ENCODE peak calls at places on chromosome 14, in eight cellular contexts. O, W, K, C, A, Z, I and B are unnamed samples.

GRCh38 chr14:89927466-89927865 is 27.1 kb downstream of the EFCAB11 start:
- DNase-seq in I (no peak), O (no peak), K (no peak), W (no peak), Z (no peak), C (no peak), A (no peak), B (no peak)

GRCh38 chr14:57492859-57493258 is 798 bp downstream of the CCDC198 start:
- DNase-seq in O (peak; percentile 36), I (peak; percentile 45), K (no peak), W (no peak), Z (no peak), A (peak; percentile 76), C (no peak), B (no peak)

GRCh38 chr14:32697114-32697513 is 241.6 kb upstream of the NPAS3 start:
- DNase-seq in O (no peak), W (no peak), I (no peak), Z (no peak), A (no peak), K (no peak), C (no peak), B (no peak)

GRCh38 chr14:73754911-73755360 is 40.8 kb upstream of the PNMA1 start:
- DNase-seq in C (no peak), Z (no peak), A (peak; percentile 64), I (peak; percentile 54), O (no peak), K (no peak), W (no peak), B (no peak)

GRCh38 chr14:71005076-71005475 is 97.8 kb downstream of the PCNX1 start:
- DNase-seq in I (no peak), C (no peak), Z (no peak), A (no peak), W (no peak), O (no peak), K (no peak), B (no peak)

GRCh38 chr14:22664261-22664660 is 20.1 kb upstream of the OR6J1 start:
- DNase-seq in O (no peak), W (no peak), I (no peak), C (no peak), A (no peak), K (no peak), Z (no peak), B (peak; percentile 8)

GRCh38 chr14:52076334-52076733 is 7.5 kb upstream of the NID2 start:
- DNase-seq in A (peak; percentile 68), W (no peak), C (no peak), I (peak; percentile 66), Z (no peak), K (peak; percentile 84), O (no peak), B (no peak)

GRCh38 chr14:32313977-32314376 is 15.1 kb upstream of the AKAP6 start:
- DNase-seq in K (no peak), Z (no peak), A (no peak), W (no peak), C (no peak), O (no peak), I (no peak), B (no peak)

GRCh38 chr14:96409701-96410100 is 17.8 kb downstream of the AK7 start:
- DNase-seq in A (no peak), O (no peak), W (no peak), C (no peak), Z (no peak), K (no peak), I (no peak), B (no peak)

GRCh38 chr14:51155331-51155730 is 60.4 kb upstream of the TRIM9 start:
- DNase-seq in A (no peak), W (no peak), C (no peak), K (no peak), I (no peak), O (no peak), Z (no peak), B (no peak)